ENCODE peak calls at places on chromosomes 6 and 20, in six cellular contexts. D, G, K, X, R and E are unnamed samples.

GRCh38 chr6:38933426-38933825 is 115.2 kb upstream of the GLP1R start:
- DNase-seq in X (no peak), G (no peak), R (no peak), D (no peak), K (peak), E (no peak)

GRCh38 chr6:52506502-52506875 is 70.4 kb downstream of the TRAM2 start:
- DNase-seq in R (no peak), D (no peak), X (no peak), G (no peak), K (no peak), E (no peak)

GRCh38 chr20:51339721-51340450 is 202.6 kb downstream of the NFATC2 start:
- DNase-seq in K (peak), X (no peak), R (no peak), D (no peak), G (peak), E (no peak)

GRCh38 chr6:165987483-165988305 is 180.0 kb downstream of the TBXT start:
- DNase-seq in D (peak), G (peak), K (peak), R (peak), X (peak), E (peak)

GRCh38 chr6:127792616-127793015 is 108.2 kb downstream of the THEMIS start:
- DNase-seq in X (no peak), R (no peak), G (no peak), D (no peak), K (no peak), E (no peak)

GRCh38 chr6:100175814-100176275 is 181.8 kb upstream of the MCHR2 start:
- DNase-seq in G (peak), D (no peak), X (no peak), K (no peak), R (no peak), E (no peak)

GRCh38 chr6:109453594-109454482 is 1.7 kb downstream of the MICAL1 start:
- DNase-seq in X (no peak), K (peak), R (no peak), D (no peak), G (no peak), E (no peak)

GRCh38 chr6:26501482-26501986 is 1.4 kb downstream of the BTN1A1 start:
- DNase-seq in D (peak), G (peak), R (peak), K (no peak), X (peak), E (peak)

GRCh38 chr20:36504295-36504694 is 37.0 kb upstream of the MYL9 start:
- DNase-seq in K (no peak), X (no peak), R (no peak), D (no peak), G (no peak), E (no peak)

GRCh38 chr6:16168858-16169257 is 40.0 kb downstream of the MYLIP start:
- DNase-seq in R (no peak), G (peak), K (peak), X (no peak), D (no peak), E (no peak)

GRCh38 chr6:135506270-135506997 is 8.9 kb upstream of the AHI1 start:
- DNase-seq in D (no peak), G (peak), X (no peak), R (no peak), K (peak), E (no peak)

GRCh38 chr6:82364087-82365010 is 732 bp downstream of the TPBG start:
- DNase-seq in G (peak), D (peak), R (peak), X (peak), K (peak), E (peak)

GRCh38 chr6:5302995-5303622 is 41.8 kb downstream of the FARS2 start:
- DNase-seq in K (no peak), R (peak), D (peak), G (peak), X (no peak), E (no peak)

GRCh38 chr6:160900031-160900430 is 91.5 kb upstream of the MAP3K4 start:
- DNase-seq in X (no peak), R (no peak), G (no peak), D (no peak), K (no peak), E (no peak)

GRCh38 chr20:18314786-18315406 is 26.6 kb downstream of the ZNF133 start:
- DNase-seq in R (no peak), D (no peak), G (peak), K (no peak), X (no peak), E (no peak)

GRCh38 chr6:167279766-167280440 is 11.2 kb upstream of the UNC93A start:
- DNase-seq in X (no peak), K (no peak), G (no peak), D (no peak), R (no peak), E (no peak)

GRCh38 chr20:37598101-37598530 is 70.4 kb upstream of the BLCAP start:
- DNase-seq in X (no peak), K (peak), D (no peak), G (no peak), R (no peak), E (peak)

GRCh38 chr20:20367681-20368413 is at the start of gene INSM1:
- DNase-seq in X (no peak), G (no peak), K (peak), R (no peak), D (no peak), E (no peak)

GRCh38 chr6:165574770-165575549 is 88.1 kb downstream of the PDE10A start:
- DNase-seq in K (no peak), G (peak), D (no peak), R (no peak), X (no peak), E (no peak)

GRCh38 chr20:6994452-6994851 is 227.0 kb downstream of the BMP2 start:
- DNase-seq in K (no peak), G (peak), X (no peak), D (no peak), R (no peak), E (no peak)

GRCh38 chr6:11324453-11325023 is 92.1 kb upstream of the NEDD9 start:
- DNase-seq in R (no peak), D (no peak), X (no peak), G (no peak), K (no peak), E (no peak)

GRCh38 chr20:61354501-61354900 is 102.4 kb downstream of the CDH4 start:
- DNase-seq in D (no peak), K (no peak), X (no peak), R (no peak), G (no peak), E (no peak)

GRCh38 chr6:5550631-5551030 is 289.3 kb downstream of the FARS2 start:
- DNase-seq in R (no peak), D (no peak), X (no peak), G (no peak), K (no peak), E (no peak)

GRCh38 chr6:7241709-7242645 is 71.0 kb downstream of the SSR1 start:
- DNase-seq in R (peak), D (no peak), K (no peak), G (peak), X (no peak), E (peak)

GRCh38 chr6:118768441-118768840 is 117.0 kb upstream of the CEP85L start:
- DNase-seq in X (no peak), D (no peak), R (no peak), K (no peak), G (no peak), E (no peak)

GRCh38 chr6:42831237-42831636 is 48.2 kb upstream of the RPL7L1 start:
- DNase-seq in K (no peak), G (peak), X (no peak), R (no peak), D (no peak), E (no peak)